ENCODE peak calls at places on chromosomes 13 and 19, in six cellular contexts. W, L, F, S, A and H are unnamed samples.

GRCh38 chr13:26051231-26052135 is at the start of gene SHISA2:
- DNase-seq in W (no peak), L (no peak), F (no peak), S (peak; percentile 46), A (peak; percentile 57), H (no peak)

GRCh38 chr19:41299755-41300089 is 10.2 kb upstream of the CCDC97 start:
- DNase-seq in W (peak; percentile 81), L (no peak), F (peak; percentile 32), S (peak; percentile 70), A (peak; percentile 67), H (no peak)

GRCh38 chr13:32940601-32941000 is 75.6 kb upstream of the KL start:
- DNase-seq in W (no peak), L (no peak), F (no peak), S (no peak), A (peak; percentile 44), H (no peak)

GRCh38 chr19:45215391-45216191 is 29.6 kb downstream of the EXOC3L2 start:
- DNase-seq in W (no peak), L (no peak), F (no peak), S (peak; percentile 68), A (no peak), H (no peak)

GRCh38 chr19:28465317-28466086 is 747.4 kb downstream of the UQCRFS1 start:
- DNase-seq in W (no peak), L (no peak), F (no peak), S (no peak), A (no peak), H (no peak)

GRCh38 chr13:45714170-45714569 is 12.1 kb downstream of the CBY2 start:
- DNase-seq in W (no peak), L (no peak), F (no peak), S (no peak), A (no peak), H (no peak)

GRCh38 chr13:33145667-33146066 is 129.4 kb downstream of the KL start:
- DNase-seq in W (no peak), L (no peak), F (no peak), S (no peak), A (no peak), H (no peak)

GRCh38 chr13:24146961-24147569 is 13.5 kb upstream of the SPATA13 start:
- DNase-seq in W (peak; percentile 28), L (no peak), F (no peak), S (no peak), A (no peak), H (no peak)

GRCh38 chr19:18322318-18322758 is 538 bp downstream of the LSM4 start:
- DNase-seq in W (peak; percentile 52), L (peak; percentile 21), F (no peak), S (peak; percentile 36), A (peak; percentile 55), H (no peak)

GRCh38 chr19:18412610-18413239 is 6.5 kb upstream of the SSBP4 start:
- DNase-seq in W (no peak), L (no peak), F (no peak), S (no peak), A (no peak), H (no peak)

GRCh38 chr13:23709521-23709920 is 139.3 kb downstream of the TNFRSF19 start:
- DNase-seq in W (peak; percentile 40), L (no peak), F (no peak), S (no peak), A (no peak), H (no peak)

GRCh38 chr19:46913852-46914430 is 53.1 kb downstream of the ARHGAP35 start:
- DNase-seq in W (peak; percentile 71), L (no peak), F (no peak), S (no peak), A (no peak), H (no peak)

GRCh38 chr13:49429061-49429460 is 14.8 kb downstream of the CAB39L start:
- DNase-seq in W (no peak), L (no peak), F (no peak), S (no peak), A (no peak), H (no peak)

GRCh38 chr19:49475995-49476880 is 2.2 kb downstream of the FLT3LG start:
- DNase-seq in W (no peak), L (no peak), F (no peak), S (peak; percentile 50), A (peak; percentile 48), H (no peak)

GRCh38 chr13:102697929-102698648 is 3.2 kb upstream of the METTL21C start:
- DNase-seq in W (no peak), L (no peak), F (no peak), S (peak; percentile 11), A (no peak), H (no peak)

GRCh38 chr19:8561071-8561764 is 16.0 kb downstream of the MYO1F start:
- DNase-seq in W (no peak), L (no peak), F (no peak), S (no peak), A (no peak), H (no peak)

GRCh38 chr13:40334616-40335015 is 331.8 kb downstream of the FOXO1 start:
- DNase-seq in W (no peak), L (no peak), F (no peak), S (no peak), A (no peak), H (no peak)

GRCh38 chr13:26914624-26915023 is 154.0 kb upstream of the GPR12 start:
- DNase-seq in W (no peak), L (peak; percentile 4), F (peak; percentile 48), S (no peak), A (no peak), H (no peak)

GRCh38 chr13:41019027-41019487 is at the start of gene ELF1:
- DNase-seq in W (no peak), L (peak; percentile 26), F (peak; percentile 51), S (peak; percentile 66), A (peak; percentile 59), H (no peak)

GRCh38 chr13:32229443-32229842 is 85.7 kb downstream of the ZAR1L start:
- DNase-seq in W (no peak), L (no peak), F (no peak), S (no peak), A (no peak), H (no peak)

GRCh38 chr19:29308977-29309520 is 96.1 kb upstream of the UQCRFS1 start:
- DNase-seq in W (no peak), L (no peak), F (no peak), S (no peak), A (no peak), H (no peak)

GRCh38 chr19:11480081-11480926 is 542 bp downstream of the ELAVL3 start:
- DNase-seq in W (no peak), L (no peak), F (no peak), S (no peak), A (no peak), H (no peak)

GRCh38 chr13:46475586-46475991 is 77.4 kb upstream of the LRCH1 start:
- DNase-seq in W (peak; percentile 33), L (no peak), F (no peak), S (no peak), A (peak; percentile 42), H (no peak)

GRCh38 chr19:16577531-16578052 is 5.4 kb upstream of the SLC35E1 start:
- DNase-seq in W (no peak), L (no peak), F (no peak), S (no peak), A (no peak), H (no peak)

GRCh38 chr19:27652281-27652680 is 1560.7 kb downstream of the UQCRFS1 start:
- DNase-seq in W (no peak), L (no peak), F (no peak), S (no peak), A (no peak), H (no peak)

GRCh38 chr19:1169921-1170885 is 3.9 kb downstream of the SBNO2 start:
- DNase-seq in W (peak; percentile 39), L (no peak), F (no peak), S (no peak), A (peak; percentile 47), H (no peak)

GRCh38 chr13:85406269-85406975 is 392.8 kb downstream of the SLITRK6 start:
- DNase-seq in W (no peak), L (no peak), F (no peak), S (no peak), A (no peak), H (no peak)

GRCh38 chr19:16376649-16377048 is 52.0 kb downstream of the KLF2 start:
- DNase-seq in W (no peak), L (no peak), F (no peak), S (no peak), A (no peak), H (no peak)

GRCh38 chr19:41426952-41427646 is at the start of gene B3GNT8:
- DNase-seq in W (peak; percentile 14), L (peak; percentile 48), F (no peak), S (peak; percentile 89), A (peak; percentile 63), H (peak; percentile 25)

GRCh38 chr19:41166888-41167804 is 25.9 kb upstream of the CYP2S1 start:
- DNase-seq in W (no peak), L (no peak), F (no peak), S (no peak), A (no peak), H (no peak)

GRCh38 chr13:59531571-59532091 is 632.1 kb downstream of the DIAPH3 start:
- DNase-seq in W (peak; percentile 61), L (no peak), F (peak; percentile 59), S (peak; percentile 96), A (peak; percentile 94), H (peak; percentile 44)

GRCh38 chr19:17949956-17950309 is 17.0 kb upstream of the KCNN1 start:
- DNase-seq in W (no peak), L (no peak), F (no peak), S (no peak), A (no peak), H (no peak)

GRCh38 chr13:25171517-25172302 is at the start of gene AMER2:
- DNase-seq in W (no peak), L (no peak), F (no peak), S (peak; percentile 20), A (peak; percentile 16), H (no peak)

DNA sequence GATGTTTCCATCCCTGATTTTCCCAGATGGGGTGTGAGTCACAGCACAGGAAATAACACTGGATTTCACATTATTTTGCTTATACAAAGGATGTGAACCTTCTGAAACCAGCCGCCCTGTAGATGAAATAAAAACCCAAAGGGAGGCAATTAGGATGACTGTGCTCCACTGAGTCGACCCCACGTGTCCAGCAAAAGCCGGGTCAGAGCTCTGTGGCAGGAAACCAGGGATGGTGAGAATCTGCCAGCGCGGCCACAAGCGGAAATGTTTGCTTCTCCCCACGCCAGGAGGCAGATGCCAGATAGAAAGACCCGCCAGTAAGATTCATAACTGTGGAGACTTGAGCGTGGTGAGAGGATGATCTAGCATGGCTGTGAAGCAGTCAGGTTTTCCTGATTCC is 764.4 kb downstream of the LIG4 start:
- DNase-seq in W (no peak), L (no peak), F (no peak), S (peak; percentile 9), A (peak; percentile 92), H (peak; percentile 83)
- TF ChIP-seq CTCF in W (no peak), L (no peak), F (no peak), S (no peak), A (no peak), H (no peak)

GRCh38 chr13:28653111-28653510 is 5.8 kb upstream of the POMP start:
- DNase-seq in W (no peak), L (no peak), F (no peak), S (no peak), A (no peak), H (no peak)
- TF ChIP-seq CTCF in W (no peak), L (no peak), F (no peak), S (no peak), A (no peak), H (no peak)

GRCh38 chr13:55517312-55517711 is 1623.4 kb upstream of the PRR20A start:
- DNase-seq in W (no peak), L (no peak), F (no peak), S (no peak), A (no peak), H (no peak)
- TF ChIP-seq CTCF in W (no peak), L (no peak), F (no peak), S (no peak), A (no peak), H (no peak)

GRCh38 chr19:32866564-32867265 is 2.9 kb downstream of the SLC7A9 start:
- DNase-seq in W (no peak), L (no peak), F (no peak), S (no peak), A (no peak), H (no peak)
- TF ChIP-seq CTCF in W (no peak), L (no peak), F (no peak), S (no peak), A (no peak), H (no peak)